ENCODE peak calls at places on chromosomes 7 and 10, in seven cellular contexts. B is fibroblast of lung; L is HCT116; Q is GM23248; T is brain microvascular endothelial cell; C is CD8-positive, alpha-beta T cell; I is astrocyte. X is an unnamed sample. For H3K36me3, the result is how much of the 10 kb centered on the place peaks cover.

GRCh38 chr10:93436577-93436976 is 45.6 kb downstream of the MYOF start:
- DNase-seq in L (no peak), I (peak), B (peak), Q (peak), C (no peak), T (peak), X (no peak)

GRCh38 chr7:47085491-47086275 is 496.2 kb downstream of the TNS3 start:
- DNase-seq in Q (peak), L (no peak), I (no peak), C (no peak), B (no peak), T (no peak), X (no peak)

GRCh38 chr7:107133396-107133795 is 35.4 kb upstream of the HBP1 start:
- DNase-seq in C (no peak), I (no peak), L (no peak), T (no peak), Q (no peak), B (no peak), X (no peak)

GRCh38 chr7:157397036-157397720 is 60.4 kb downstream of the DNAJB6 start:
- DNase-seq in B (no peak), Q (no peak), T (no peak), C (no peak), I (no peak), L (no peak), X (no peak)

GRCh38 chr10:114309111-114309651 is 70.1 kb downstream of the VWA2 start:
- DNase-seq in Q (peak), B (peak), I (peak), C (no peak), L (no peak), T (peak), X (no peak)

GRCh38 chr7:147903871-147904576 is 686.5 kb upstream of the C7orf33 start:
- DNase-seq in C (no peak), I (no peak), L (no peak), B (no peak), T (no peak), Q (no peak), X (no peak)

GRCh38 chr10:48491422-48492139 is 113.3 kb downstream of the ARHGAP22 start:
- DNase-seq in B (no peak), Q (no peak), I (no peak), L (no peak), C (no peak), T (no peak), X (no peak)

GRCh38 chr7:114819629-114820362 is 102.1 kb upstream of the MDFIC start:
- DNase-seq in Q (peak), C (no peak), B (peak), T (peak), I (peak), L (peak), X (no peak)

GRCh38 chr10:43227911-43228782 is 38.7 kb downstream of the RASGEF1A start:
- DNase-seq in T (no peak), B (no peak), C (no peak), I (no peak), Q (no peak), L (no peak), X (no peak)

GRCh38 chr7:106313966-106314365 is 29.2 kb upstream of the NAMPT start:
- DNase-seq in T (no peak), C (no peak), Q (no peak), I (no peak), B (no peak), L (no peak), X (no peak)

GRCh38 chr7:134527979-134528371 is 608 bp downstream of the AKR1B10 start:
- DNase-seq in Q (peak), L (no peak), C (no peak), T (peak), B (peak), I (peak), X (no peak)

GRCh38 chr7:152402384-152403250 is 33.2 kb downstream of the KMT2C start:
- DNase-seq in I (peak), B (no peak), L (no peak), C (no peak), Q (peak), T (no peak), X (no peak)

GRCh38 chr10:3107426-3107961 is 40.1 kb downstream of the PFKP start:
- DNase-seq in L (no peak), C (no peak), B (peak), Q (peak), T (peak), I (peak), X (no peak)

GRCh38 chr7:47712416-47712815 is 130.5 kb upstream of the TNS3 start:
- DNase-seq in T (no peak), B (no peak), I (no peak), L (no peak), Q (no peak), C (no peak), X (no peak)

GRCh38 chr7:101882595-101883564 is 65.5 kb downstream of the CUX1 start:
- DNase-seq in B (peak), I (peak), T (peak), C (no peak), Q (peak), L (peak), X (no peak)

DNA sequence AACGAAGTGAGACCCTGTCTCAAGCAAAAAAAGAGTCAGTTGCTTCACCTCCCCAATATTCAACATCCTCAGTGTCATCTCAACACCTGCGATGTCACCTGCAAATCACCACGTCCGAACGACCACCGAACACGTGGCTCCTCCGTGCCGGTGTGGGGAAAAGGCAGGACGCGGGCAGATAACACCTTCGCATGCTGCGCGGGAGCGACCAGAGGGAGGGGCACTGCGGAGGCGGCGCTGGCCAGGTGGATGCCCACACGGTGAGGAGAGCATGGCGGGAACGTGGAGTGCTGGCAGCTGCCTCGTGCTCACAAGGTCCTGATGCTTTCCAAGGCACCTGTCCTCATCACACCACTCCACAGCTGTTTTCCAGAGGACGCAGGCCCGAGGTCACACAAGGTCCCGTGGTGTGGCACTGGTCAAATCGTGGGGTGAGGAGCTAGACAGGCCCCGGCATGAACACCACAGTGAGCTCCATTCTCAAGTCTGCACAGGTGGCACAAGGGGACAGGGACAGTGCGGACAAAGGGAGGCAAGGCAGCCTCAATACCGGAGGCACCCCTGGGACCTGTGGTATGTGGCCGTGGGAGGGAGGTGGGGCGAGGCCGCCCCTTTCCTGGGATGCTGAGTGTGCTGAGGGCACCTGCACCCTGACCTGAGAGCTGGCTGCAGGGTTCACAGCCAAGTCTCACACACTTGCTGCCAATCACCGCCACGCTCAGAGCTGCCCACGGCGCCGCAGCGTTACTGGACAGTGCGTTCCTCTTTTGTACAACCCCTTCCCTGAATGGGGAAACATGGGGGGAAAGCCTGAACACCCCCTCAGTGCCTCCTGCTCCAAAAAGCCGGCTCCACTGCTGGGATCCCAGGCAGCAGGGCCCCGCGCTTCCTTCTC is 13.0 kb downstream of the TUBGCP2 start:
- DNase-seq in C (no peak), Q (no peak), I (no peak), L (no peak), T (no peak), B (no peak), X (no peak)
- H3K36me3 ChIP-seq in C (under half), Q (under half), I (under half), L (under half), T (under half), B (under half), X (half or more)

GRCh38 chr10:132648871-132649528 is 111.4 kb downstream of the INPP5A start:
- DNase-seq in B (no peak), Q (no peak), I (no peak), C (no peak), L (no peak), T (no peak), X (no peak)

GRCh38 chr10:132649651-132650360 is 112.2 kb downstream of the INPP5A start:
- DNase-seq in C (no peak), I (no peak), Q (no peak), T (no peak), B (no peak), L (no peak), X (no peak)

GRCh38 chr10:132652446-132652845 is 114.9 kb downstream of the INPP5A start:
- DNase-seq in C (no peak), B (no peak), T (no peak), I (no peak), Q (no peak), L (no peak), X (no peak)

GRCh38 chr10:132651511-132652029 is 114.0 kb downstream of the INPP5A start:
- DNase-seq in L (no peak), I (no peak), Q (no peak), C (no peak), T (no peak), B (no peak), X (no peak)

GRCh38 chr10:132650611-132651250 is 113.1 kb downstream of the INPP5A start:
- DNase-seq in T (no peak), Q (no peak), L (no peak), C (no peak), B (no peak), I (no peak), X (no peak)
- H3K27ac ChIP-seq in T (no peak), Q (no peak), L (no peak), C (no peak), B (no peak), I (no peak), X (no peak)

DNA sequence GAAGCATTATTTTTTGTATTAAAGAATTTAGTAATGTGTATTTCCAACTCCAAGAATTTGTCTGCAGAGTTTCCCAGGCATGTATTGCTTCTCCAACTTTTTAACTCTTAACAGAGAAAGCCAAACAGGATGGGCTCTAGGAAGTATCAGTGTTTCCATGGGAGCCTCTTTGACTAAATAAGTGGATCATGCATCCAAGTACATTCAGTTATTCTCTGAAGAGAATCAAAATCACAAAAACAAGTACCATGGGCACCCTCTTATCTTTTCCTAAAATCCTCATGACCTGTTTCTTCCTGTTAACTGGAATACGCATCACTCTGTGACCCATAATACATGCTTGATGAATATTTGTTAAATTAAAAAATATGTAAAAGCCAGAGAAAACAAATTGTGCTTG is 186.9 kb upstream of the MGMT start:
- DNase-seq in T (no peak), B (no peak), Q (no peak), I (no peak), C (no peak), L (no peak), X (no peak)
- H3K36me3 ChIP-seq in T (under half), B (under half), Q (under half), I (under half), C (under half), L (under half), X (under half)

GRCh38 chr10:15609291-15609690 is 110.4 kb downstream of the ITGA8 start:
- DNase-seq in Q (peak), B (no peak), L (no peak), I (no peak), T (no peak), C (no peak), X (no peak)
- H3K27ac ChIP-seq in Q (no peak), B (no peak), L (no peak), I (no peak), T (no peak), C (no peak), X (no peak)

GRCh38 chr10:68249297-68249696 is 17.4 kb upstream of the ATOH7 start:
- DNase-seq in C (no peak), T (no peak), L (no peak), I (no peak), Q (no peak), B (no peak), X (no peak)
- H3K36me3 ChIP-seq in C (under half), T (under half), L (under half), I (under half), Q (under half), B (under half), X (under half)

GRCh38 chr10:84289521-84290200 is 38.7 kb upstream of the CCSER2 start:
- DNase-seq in B (no peak), T (no peak), I (no peak), C (no peak), L (no peak), Q (no peak), X (no peak)

GRCh38 chr10:84290235-84290634 is 38.2 kb upstream of the CCSER2 start:
- DNase-seq in C (no peak), Q (no peak), L (no peak), B (no peak), I (no peak), T (no peak), X (no peak)

GRCh38 chr10:84286695-84287094 is 41.7 kb upstream of the CCSER2 start:
- DNase-seq in T (no peak), Q (no peak), B (no peak), C (no peak), I (no peak), L (no peak), X (no peak)

GRCh38 chr10:84291389-84291788 is 37.0 kb upstream of the CCSER2 start:
- DNase-seq in I (peak), L (no peak), C (no peak), B (peak), Q (peak), T (peak), X (no peak)

DNA sequence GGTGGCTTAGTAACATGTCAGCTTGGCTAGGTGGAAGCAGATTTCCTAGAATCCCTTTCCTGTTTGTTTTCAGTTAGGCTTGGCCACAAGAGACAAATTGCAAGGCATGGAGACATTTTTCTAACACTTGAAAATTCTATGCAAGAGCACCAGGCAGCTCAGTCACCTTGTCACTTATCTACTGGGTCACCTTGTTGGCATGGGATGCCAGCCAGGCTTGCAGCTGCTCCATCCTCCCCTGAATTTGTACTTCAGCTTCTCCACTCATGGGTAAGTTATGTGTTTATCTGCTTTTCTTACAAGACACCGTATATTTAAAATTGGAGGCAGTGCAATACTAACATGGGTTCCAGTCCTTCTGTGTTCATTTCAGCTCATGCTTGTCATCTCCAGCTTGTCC is 40.2 kb upstream of the CCSER2 start:
- DNase-seq in L (no peak), B (no peak), C (no peak), Q (no peak), I (no peak), T (no peak), X (no peak)
- H3K27ac ChIP-seq in L (no peak), B (no peak), C (no peak), Q (no peak), I (no peak), T (no peak), X (no peak)

DNA sequence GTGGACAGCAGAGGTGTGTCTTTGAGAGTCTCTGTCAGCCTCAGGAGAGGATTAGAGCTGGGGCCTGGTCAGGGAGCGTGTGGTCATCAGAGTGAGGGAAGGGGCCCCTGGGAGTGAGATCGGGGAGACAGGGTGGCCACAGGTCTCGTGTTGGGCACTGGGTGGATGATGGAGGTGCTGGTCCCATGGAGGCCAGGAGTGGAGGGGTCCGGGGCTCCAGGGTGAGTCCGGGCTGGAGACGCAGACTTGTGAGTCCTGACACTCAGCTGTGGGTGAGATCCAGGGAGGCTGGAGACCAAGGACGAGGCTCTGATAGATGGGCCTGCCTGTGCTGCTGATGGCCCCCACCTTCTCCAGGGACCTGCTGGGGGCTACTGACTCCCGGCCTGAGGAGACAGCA is 88.6 kb downstream of the DYNC2I1 start:
- DNase-seq in C (no peak), Q (no peak), I (no peak), T (no peak), L (no peak), B (no peak), X (no peak)
- H3K36me3 ChIP-seq in C (under half), Q (under half), I (under half), T (under half), L (under half), B (under half), X (under half)

GRCh38 chr7:1940863-1941262 is 270.8 kb downstream of the ELFN1 start:
- DNase-seq in L (no peak), B (no peak), C (no peak), T (no peak), Q (no peak), I (no peak), X (no peak)
- H3K27ac ChIP-seq in L (no peak), B (no peak), C (peak), T (peak), Q (no peak), I (peak), X (peak)

GRCh38 chr10:38118072-38118807 is 24.1 kb downstream of the ZNF37A start:
- DNase-seq in I (peak), Q (peak), B (peak), C (no peak), T (no peak), L (peak), X (no peak)
- H3K36me3 ChIP-seq in I (under half), Q (half or more), B (under half), C (under half), T (under half), L (under half), X (under half)

GRCh38 chr10:68876246-68876918 is 24.7 kb upstream of the DDX50 start:
- DNase-seq in C (no peak), I (no peak), B (peak), T (no peak), L (no peak), Q (no peak), X (no peak)
- H3K27ac ChIP-seq in C (no peak), I (no peak), B (no peak), T (no peak), L (no peak), Q (no peak), X (no peak)

X was measured in effector memory CD4-positive, alpha-beta T cell.